ENCODE peak calls at places on chromosomes 7 and 10, in four cellular contexts. N is fibroblast of lung, O is esophagus muscularis mucosa, U is Karpas-422. A is an unnamed sample.

GRCh38 chr7:92634125-92634710 is 44.0 kb upstream of the FAM133B start:
- DNase-seq in N (peak), O (no peak), U (no peak), A (no peak)

GRCh38 chr10:42519079-42519478 is 119.3 kb downstream of the ZNF33B start:
- DNase-seq in N (no peak), O (no peak), U (no peak), A (no peak)

GRCh38 chr10:15814565-15814964 is 45.7 kb downstream of the MINDY3 start:
- DNase-seq in N (no peak), O (no peak), U (no peak), A (no peak)

GRCh38 chr10:78869508-78870439 is 199.0 kb upstream of the ZMIZ1 start:
- DNase-seq in N (no peak), O (peak), U (no peak), A (no peak)

GRCh38 chr10:88108115-88108610 is 244.7 kb downstream of the PTEN start:
- DNase-seq in N (no peak), O (peak), U (peak), A (no peak)

GRCh38 chr7:1357601-1358271 is 101.5 kb downstream of the MICALL2 start:
- DNase-seq in N (no peak), O (no peak), U (peak), A (no peak)

GRCh38 chr10:71946700-71947099 is 17.5 kb upstream of the CHST3 start:
- DNase-seq in N (no peak), O (no peak), U (no peak), A (no peak)

GRCh38 chr10:114320249-114321116 is 81.4 kb downstream of the VWA2 start:
- DNase-seq in N (peak), O (no peak), U (no peak), A (no peak)

GRCh38 chr10:34313353-34313752 is 501.7 kb downstream of the PARD3 start:
- DNase-seq in N (no peak), O (no peak), U (no peak), A (no peak)

GRCh38 chr7:158809596-158809995 is 19.7 kb downstream of the ESYT2 start:
- DNase-seq in N (peak), O (no peak), U (peak), A (no peak)

GRCh38 chr7:97601941-97602457 is 129.9 kb upstream of the TAC1 start:
- DNase-seq in N (no peak), O (no peak), U (no peak), A (no peak)

GRCh38 chr10:13788701-13789447 is 202.1 kb downstream of the PRPF18 start:
- DNase-seq in N (peak), O (no peak), U (no peak), A (no peak)

GRCh38 chr7:142088022-142088714 is 23.4 kb upstream of the MGAM2 start:
- DNase-seq in N (no peak), O (no peak), U (no peak), A (no peak)

GRCh38 chr10:94641480-94641879 is 42.0 kb upstream of the CYP2C18 start:
- DNase-seq in N (no peak), O (no peak), U (no peak), A (no peak)

GRCh38 chr7:158124671-158125079 is 462.9 kb downstream of the PTPRN2 start:
- DNase-seq in N (no peak), O (no peak), U (no peak), A (no peak)

GRCh38 chr10:51005551-51005950 is 68.7 kb upstream of the PRKG1 start:
- DNase-seq in N (no peak), O (no peak), U (no peak), A (no peak)

GRCh38 chr7:43612128-43612527 is 29.2 kb downstream of the STK17A start:
- DNase-seq in N (peak), O (no peak), U (no peak), A (no peak)

GRCh38 chr7:98872328-98872924 is 2.6 kb upstream of the TMEM130 start:
- DNase-seq in N (no peak), O (no peak), U (peak), A (no peak)

GRCh38 chr7:68547794-68548193 is 1050.5 kb upstream of the AUTS2 start:
- DNase-seq in N (no peak), O (no peak), U (no peak), A (no peak)

GRCh38 chr7:50599385-50599784 is 34.2 kb upstream of the DDC start:
- DNase-seq in N (no peak), O (no peak), U (no peak), A (no peak)

GRCh38 chr10:70576803-70577517 is 25.6 kb downstream of the PRF1 start:
- DNase-seq in N (peak), O (no peak), U (no peak), A (no peak)

GRCh38 chr7:139861794-139862193 is 32.7 kb downstream of the TBXAS1 start:
- DNase-seq in N (no peak), O (no peak), U (no peak), A (peak)

GRCh38 chr7:76267107-76267834 is 35.2 kb upstream of the HSPB1 start:
- DNase-seq in N (no peak), O (no peak), U (no peak), A (no peak)

GRCh38 chr10:66837335-66837734 is 88.5 kb upstream of the LRRTM3 start:
- DNase-seq in N (peak), O (no peak), U (no peak), A (no peak)

GRCh38 chr10:49615213-49615612 is 1.4 kb downstream of the CHAT start:
- DNase-seq in N (no peak), O (no peak), U (no peak), A (no peak)

GRCh38 chr10:131694963-131695813 is 205.6 kb upstream of the PPP2R2D start:
- DNase-seq in N (no peak), O (no peak), U (no peak), A (no peak)

GRCh38 chr10:8520382-8520781 is 465.9 kb downstream of the GATA3 start:
- DNase-seq in N (no peak), O (no peak), U (no peak), A (no peak)

GRCh38 chr7:9030131-9030530 is 596.7 kb downstream of the NXPH1 start:
- DNase-seq in N (no peak), O (no peak), U (no peak), A (no peak)

DNA sequence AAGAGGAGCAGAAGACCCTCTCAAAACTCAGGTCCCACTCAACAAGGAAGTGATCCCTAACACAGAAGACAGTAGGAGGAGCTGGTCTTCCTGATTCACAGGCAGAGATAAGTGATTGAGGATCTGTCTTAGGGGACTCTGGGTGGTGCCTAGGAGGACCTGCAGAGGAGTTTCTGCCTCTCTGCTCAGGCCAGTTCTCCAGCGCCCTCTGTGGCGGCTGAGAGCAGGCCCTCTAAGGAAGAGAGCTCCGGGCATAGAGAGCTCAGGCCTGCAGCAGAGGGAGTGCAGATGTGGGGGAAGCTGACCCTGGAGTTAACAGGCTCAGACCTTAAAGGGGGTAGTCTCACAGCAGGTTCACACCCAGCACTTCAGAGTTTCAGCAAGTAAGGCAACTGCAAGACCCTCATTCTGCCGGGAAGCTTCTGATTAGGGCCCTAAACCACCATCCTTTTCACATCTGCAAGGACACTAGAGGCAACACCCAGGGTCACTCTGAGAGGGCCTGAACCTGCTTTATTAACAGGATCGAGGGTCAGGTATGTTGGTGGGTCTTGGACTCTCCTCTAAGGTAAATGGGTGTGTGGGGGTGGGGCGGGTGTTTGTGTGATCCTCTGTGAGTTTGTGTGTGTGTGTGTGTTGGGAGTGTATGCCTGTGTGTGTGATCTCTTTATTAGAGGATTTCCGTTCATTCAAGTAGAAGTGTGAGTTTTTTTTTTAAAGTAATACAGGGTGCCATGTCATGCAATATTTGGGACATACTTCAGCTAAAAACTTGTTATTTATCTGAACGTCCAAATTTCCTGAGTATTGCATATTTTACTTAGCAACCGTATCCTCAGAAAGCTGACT is 57.6 kb upstream of the TARP start:
- DNase-seq in N (no peak), O (peak), U (peak), A (no peak)
- H3K27ac ChIP-seq in N (no peak), O (no peak), U (no peak), A (no peak)

GRCh38 chr7:155692317-155692716 is 47.9 kb downstream of the RBM33 start:
- DNase-seq in N (no peak), O (no peak), U (no peak), A (no peak)

GRCh38 chr7:155693826-155694225 is 49.4 kb downstream of the RBM33 start:
- DNase-seq in N (no peak), O (no peak), U (no peak), A (no peak)

GRCh38 chr7:155698633-155699032 is 54.2 kb downstream of the RBM33 start:
- DNase-seq in N (no peak), O (no peak), U (no peak), A (no peak)

GRCh38 chr7:155696747-155697146 is 52.3 kb downstream of the RBM33 start:
- DNase-seq in N (no peak), O (no peak), U (no peak), A (no peak)

DNA sequence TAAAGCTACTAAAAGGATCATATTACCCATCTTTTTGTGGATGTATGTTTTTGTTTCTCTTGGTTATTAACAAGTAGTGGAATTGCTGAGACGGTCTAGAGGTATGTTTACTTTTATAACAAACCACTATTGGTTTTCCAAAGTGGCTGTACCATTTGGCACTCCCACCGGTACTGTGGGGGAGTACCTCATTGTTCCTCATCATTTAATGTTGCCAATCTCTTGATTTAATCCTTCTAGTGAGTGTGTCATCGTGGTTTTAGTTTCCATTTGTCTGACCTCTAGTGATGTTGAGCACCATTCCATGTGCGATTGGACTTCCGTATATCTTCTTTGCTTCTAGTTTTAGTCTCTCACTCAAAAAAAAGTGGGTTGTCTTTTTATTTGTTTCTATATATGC is 50.4 kb downstream of the RBM33 start:
- DNase-seq in N (peak), O (no peak), U (no peak), A (no peak)
- H3K27ac ChIP-seq in N (no peak), O (no peak), U (no peak), A (no peak)

GRCh38 chr7:47806701-47807103 is 141.6 kb downstream of the PKD1L1 start:
- DNase-seq in N (no peak), O (no peak), U (peak), A (no peak)
- H3K27ac ChIP-seq in N (no peak), O (peak), U (peak), A (no peak)

GRCh38 chr7:36161996-36162395 is 8.9 kb downstream of the EEPD1 start:
- DNase-seq in N (peak), O (no peak), U (no peak), A (no peak)
- H3K27ac ChIP-seq in N (no peak), O (no peak), U (no peak), A (no peak)

DNA sequence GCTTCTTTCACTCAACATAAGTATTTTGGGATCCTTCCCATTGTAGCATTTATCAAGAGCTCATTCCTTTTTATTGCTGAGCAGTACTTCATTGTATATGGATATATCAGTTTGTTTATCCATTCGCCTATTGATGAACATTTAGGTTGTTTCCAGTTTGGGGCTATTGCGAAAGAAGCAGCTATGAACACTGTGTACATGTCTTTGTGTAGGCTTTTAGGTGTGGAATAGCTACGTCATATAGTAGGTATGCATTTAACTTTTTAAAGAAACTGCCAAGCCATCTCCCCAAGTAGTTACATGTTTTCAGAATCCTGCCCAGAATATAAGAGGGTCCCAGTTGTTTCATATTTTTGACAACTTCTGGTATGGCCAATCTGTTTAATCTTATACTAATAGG is 468.1 kb downstream of the IPMK start:
- DNase-seq in N (no peak), O (no peak), U (no peak), A (no peak)
- H3K27ac ChIP-seq in N (no peak), O (no peak), U (no peak), A (no peak)

GRCh38 chr10:6743291-6743849 is 163.3 kb upstream of the PRKCQ start:
- DNase-seq in N (no peak), O (no peak), U (no peak), A (no peak)

GRCh38 chr10:6737758-6738463 is 157.8 kb upstream of the PRKCQ start:
- DNase-seq in N (peak), O (no peak), U (no peak), A (no peak)

GRCh38 chr10:6739530-6740174 is 159.6 kb upstream of the PRKCQ start:
- DNase-seq in N (no peak), O (no peak), U (no peak), A (no peak)

GRCh38 chr10:6738464-6738824 is 158.4 kb upstream of the PRKCQ start:
- DNase-seq in N (peak), O (no peak), U (no peak), A (no peak)

DNA sequence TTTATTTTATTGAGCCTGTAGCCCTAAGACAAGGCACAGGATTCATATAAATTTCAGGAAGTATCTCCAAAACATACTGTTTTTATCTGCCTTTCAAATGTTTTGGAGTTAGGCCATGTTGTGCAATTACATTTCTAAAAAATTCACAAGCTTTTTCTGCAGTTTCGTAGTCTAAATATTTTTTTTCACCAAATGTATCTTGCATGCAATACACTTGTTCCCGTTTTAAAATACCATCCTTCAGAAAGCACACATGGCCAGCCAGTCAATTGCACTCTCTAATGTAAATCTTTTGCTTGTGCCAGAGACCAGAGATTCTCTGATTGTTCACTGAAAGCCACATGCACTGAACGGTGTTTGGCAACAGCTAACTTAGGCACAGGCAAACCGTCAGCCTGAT is 161.5 kb upstream of the PRKCQ start:
- DNase-seq in N (no peak), O (no peak), U (no peak), A (no peak)
- H3K27ac ChIP-seq in N (no peak), O (no peak), U (no peak), A (no peak)

DNA sequence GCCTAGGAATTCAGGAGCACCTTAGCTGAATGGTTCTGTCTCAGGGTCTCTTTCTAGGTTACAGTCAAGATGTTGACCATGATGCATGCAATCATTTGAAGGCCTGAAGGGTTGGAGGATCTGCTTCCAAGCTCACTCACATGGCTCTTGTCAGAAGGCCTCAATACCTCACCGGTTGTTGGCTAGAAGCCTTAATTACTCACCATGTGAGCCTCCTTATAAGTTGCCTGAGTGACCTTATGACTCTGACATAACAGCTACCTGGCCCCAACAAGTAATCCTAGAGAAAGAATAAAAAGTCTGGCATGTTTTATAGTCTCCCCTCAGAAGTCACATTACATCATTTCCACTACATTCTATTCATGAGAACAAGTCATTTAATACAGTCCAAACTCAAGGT is 3.4 kb upstream of the C1GALT1 start:
- DNase-seq in N (peak), O (no peak), U (no peak), A (no peak)
- H3K27ac ChIP-seq in N (no peak), O (no peak), U (no peak), A (no peak)

GRCh38 chr10:69234447-69234846 is 14.3 kb downstream of the HKDC1 start:
- DNase-seq in N (no peak), O (no peak), U (no peak), A (no peak)

GRCh38 chr10:69230128-69230527 is 10.0 kb downstream of the HKDC1 start:
- DNase-seq in N (no peak), O (no peak), U (no peak), A (no peak)

GRCh38 chr10:69229565-69229886 is 9.4 kb downstream of the HKDC1 start:
- DNase-seq in N (no peak), O (no peak), U (no peak), A (no peak)

GRCh38 chr10:69232736-69233135 is 12.6 kb downstream of the HKDC1 start:
- DNase-seq in N (no peak), O (no peak), U (no peak), A (no peak)

GRCh38 chr10:69232252-69232651 is 12.1 kb downstream of the HKDC1 start:
- DNase-seq in N (peak), O (no peak), U (no peak), A (no peak)
- H3K27ac ChIP-seq in N (no peak), O (no peak), U (no peak), A (no peak)

GRCh38 chr10:117350905-117351304 is 24.3 kb downstream of the PDZD8 start:
- DNase-seq in N (no peak), O (no peak), U (no peak), A (no peak)

GRCh38 chr10:117351558-117351957 is 23.7 kb downstream of the PDZD8 start:
- DNase-seq in N (no peak), O (no peak), U (no peak), A (no peak)

GRCh38 chr10:117346574-117346973 is 28.7 kb downstream of the PDZD8 start:
- DNase-seq in N (no peak), O (no peak), U (no peak), A (no peak)

GRCh38 chr10:117345143-117345542 is 30.1 kb downstream of the PDZD8 start:
- DNase-seq in N (no peak), O (no peak), U (no peak), A (no peak)

DNA sequence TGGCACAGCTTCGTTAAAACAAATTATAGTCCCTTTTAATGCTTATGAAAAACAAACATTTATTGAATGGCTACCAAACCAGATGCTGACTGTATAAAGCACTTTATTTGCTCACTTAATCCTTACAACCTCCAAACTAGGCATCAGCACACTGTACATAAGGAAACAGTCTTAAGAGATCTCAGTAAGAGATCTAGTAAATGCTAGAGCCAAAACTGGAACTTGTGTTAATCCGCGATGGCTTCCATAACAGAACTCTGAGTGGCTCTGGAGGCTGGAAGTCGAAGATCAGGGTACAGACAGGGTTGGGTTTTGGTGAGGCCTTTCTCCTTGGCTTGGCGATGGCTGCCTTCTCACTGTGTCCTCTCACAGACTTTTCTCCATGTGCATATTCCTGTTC is 27.0 kb downstream of the PDZD8 start:
- DNase-seq in N (no peak), O (no peak), U (no peak), A (no peak)
- H3K27ac ChIP-seq in N (no peak), O (no peak), U (no peak), A (no peak)

GRCh38 chr7:27897441-27897847 is 157.5 kb downstream of the TAX1BP1 start:
- DNase-seq in N (no peak), O (no peak), U (no peak), A (no peak)

GRCh38 chr7:27898735-27899134 is 158.8 kb downstream of the TAX1BP1 start:
- DNase-seq in N (no peak), O (no peak), U (no peak), A (no peak)

GRCh38 chr7:27899601-27900000 is 159.6 kb downstream of the TAX1BP1 start:
- DNase-seq in N (no peak), O (no peak), U (no peak), A (no peak)

GRCh38 chr7:27897001-27897400 is 157.0 kb downstream of the TAX1BP1 start:
- DNase-seq in N (peak), O (no peak), U (no peak), A (no peak)

GRCh38 chr7:27895553-27895952 is 155.6 kb downstream of the TAX1BP1 start:
- DNase-seq in N (no peak), O (no peak), U (no peak), A (no peak)
- H3K27ac ChIP-seq in N (no peak), O (no peak), U (no peak), A (no peak)